ENCODE peak calls at places on chromosomes 16 and 17, in five cellular contexts. One of them, this sample, is unnamed.
A peak's percentile ranks its signal among the peaks of the same experiment; 100 is the strongest.

GRCh38 chr16:84518804-84519341 is 14.4 kb upstream of the MEAK7 start:
- DNase-seq in sigmoid colon: no peak
- DNase-seq in BJ: no peak
- DNase-seq in aorta: peak; percentile 68
- DNase-seq in breast epithelium: peak; percentile 68
- DNase-seq in this sample: no peak

GRCh38 chr16:3065069-3065741 is at the start of gene IL32:
- DNase-seq in sigmoid colon: peak; percentile 90
- DNase-seq in BJ: peak; percentile 9
- DNase-seq in aorta: no peak
- DNase-seq in breast epithelium: no peak
- DNase-seq in this sample: peak; percentile 83

GRCh38 chr17:81294512-81295030 is 536 bp downstream of the SLC38A10 start:
- DNase-seq in sigmoid colon: peak; percentile 78
- DNase-seq in BJ: no peak
- DNase-seq in aorta: no peak
- DNase-seq in breast epithelium: no peak
- DNase-seq in this sample: peak; percentile 88

GRCh38 chr16:85653226-85653917 is 35.4 kb downstream of the GINS2 start:
- DNase-seq in sigmoid colon: no peak
- DNase-seq in BJ: no peak
- DNase-seq in aorta: no peak
- DNase-seq in breast epithelium: no peak
- DNase-seq in this sample: peak; percentile 67

GRCh38 chr16:66845791-66846221 is 1.6 kb downstream of the CA7 start:
- DNase-seq in sigmoid colon: no peak
- DNase-seq in BJ: no peak
- DNase-seq in aorta: no peak
- DNase-seq in breast epithelium: peak; percentile 35
- DNase-seq in this sample: no peak

GRCh38 chr16:4915226-4915761 is 21.7 kb downstream of the PPL start:
- DNase-seq in sigmoid colon: peak; percentile 60
- DNase-seq in BJ: no peak
- DNase-seq in aorta: no peak
- DNase-seq in breast epithelium: no peak
- DNase-seq in this sample: no peak

GRCh38 chr16:3152022-3152272 is 17.1 kb downstream of the ZNF213 start:
- DNase-seq in sigmoid colon: no peak
- DNase-seq in BJ: no peak
- DNase-seq in aorta: peak; percentile 69
- DNase-seq in breast epithelium: no peak
- DNase-seq in this sample: no peak

GRCh38 chr17:34275881-34276280 is 5.9 kb downstream of the CCL7 start:
- DNase-seq in sigmoid colon: no peak
- DNase-seq in BJ: peak; percentile 84
- DNase-seq in aorta: no peak
- DNase-seq in breast epithelium: no peak
- DNase-seq in this sample: no peak

GRCh38 chr16:2468142-2468724 is 2.9 kb upstream of the NTN3 start:
- DNase-seq in sigmoid colon: no peak
- DNase-seq in BJ: no peak
- DNase-seq in aorta: no peak
- DNase-seq in breast epithelium: no peak
- DNase-seq in this sample: no peak

GRCh38 chr17:40345161-40346034 is 19.1 kb downstream of the GJD3 start:
- DNase-seq in sigmoid colon: peak; percentile 85
- DNase-seq in BJ: no peak
- DNase-seq in aorta: peak; percentile 90
- DNase-seq in breast epithelium: no peak
- DNase-seq in this sample: peak; percentile 83

GRCh38 chr17:3798273-3799180 is 2.5 kb downstream of the ITGAE start:
- DNase-seq in sigmoid colon: no peak
- DNase-seq in BJ: no peak
- DNase-seq in aorta: peak; percentile 53
- DNase-seq in breast epithelium: no peak
- DNase-seq in this sample: no peak

GRCh38 chr16:26673011-26673410 is 393.7 kb upstream of the C16orf82 start:
- DNase-seq in sigmoid colon: no peak
- DNase-seq in BJ: no peak
- DNase-seq in aorta: no peak
- DNase-seq in breast epithelium: no peak
- DNase-seq in this sample: no peak

GRCh38 chr17:43952351-43952723 is 1.4 kb downstream of the PYY start:
- DNase-seq in sigmoid colon: no peak
- DNase-seq in BJ: no peak
- DNase-seq in aorta: no peak
- DNase-seq in breast epithelium: no peak
- DNase-seq in this sample: no peak

GRCh38 chr16:54289242-54290051 is 2.9 kb upstream of the IRX3 start:
- DNase-seq in sigmoid colon: no peak
- DNase-seq in BJ: no peak
- DNase-seq in aorta: no peak
- DNase-seq in breast epithelium: no peak
- DNase-seq in this sample: no peak

GRCh38 chr17:79907855-79908254 is 68.6 kb upstream of the CBX4 start:
- DNase-seq in sigmoid colon: no peak
- DNase-seq in BJ: peak; percentile 1
- DNase-seq in aorta: peak; percentile 73
- DNase-seq in breast epithelium: no peak
- DNase-seq in this sample: no peak

GRCh38 chr17:45334231-45334630 is 17.4 kb upstream of the MAP3K14 start:
- DNase-seq in sigmoid colon: peak; percentile 40
- DNase-seq in BJ: no peak
- DNase-seq in aorta: no peak
- DNase-seq in breast epithelium: peak; percentile 9
- DNase-seq in this sample: no peak

GRCh38 chr17:40956401-40957254 is 10.1 kb downstream of the KRT39 start:
- DNase-seq in sigmoid colon: no peak
- DNase-seq in BJ: peak; percentile 93
- DNase-seq in aorta: no peak
- DNase-seq in breast epithelium: no peak
- DNase-seq in this sample: no peak

GRCh38 chr16:88624481-88624880 is 13.9 kb upstream of the IL17C start:
- DNase-seq in sigmoid colon: no peak
- DNase-seq in BJ: no peak
- DNase-seq in aorta: no peak
- DNase-seq in breast epithelium: no peak
- DNase-seq in this sample: no peak

GRCh38 chr16:80175011-80175410 is 365.8 kb upstream of the DYNLRB2 start:
- DNase-seq in sigmoid colon: no peak
- DNase-seq in BJ: no peak
- DNase-seq in aorta: no peak
- DNase-seq in breast epithelium: no peak
- DNase-seq in this sample: no peak

GRCh38 chr16:72818286-72818845 is 229.6 kb downstream of the ZFHX3 start:
- DNase-seq in sigmoid colon: no peak
- DNase-seq in BJ: no peak
- DNase-seq in aorta: no peak
- DNase-seq in breast epithelium: no peak
- DNase-seq in this sample: no peak

GRCh38 chr16:89038221-89038721 is 55.4 kb upstream of the ACSF3 start:
- DNase-seq in sigmoid colon: no peak
- DNase-seq in BJ: no peak
- DNase-seq in aorta: peak; percentile 72
- DNase-seq in breast epithelium: no peak
- DNase-seq in this sample: peak; percentile 66

GRCh38 chr17:63365366-63366237 is 80.5 kb downstream of the CYB561 start:
- DNase-seq in sigmoid colon: no peak
- DNase-seq in BJ: peak; percentile 30
- DNase-seq in aorta: no peak
- DNase-seq in breast epithelium: no peak
- DNase-seq in this sample: no peak

GRCh38 chr17:63446981-63447687 is 1.0 kb upstream of the CYB561 start:
- DNase-seq in sigmoid colon: no peak
- DNase-seq in BJ: no peak
- DNase-seq in aorta: no peak
- DNase-seq in breast epithelium: no peak
- DNase-seq in this sample: no peak

GRCh38 chr17:50966163-50966666 is 100.1 kb upstream of the TOB1 start:
- DNase-seq in sigmoid colon: no peak
- DNase-seq in BJ: no peak
- DNase-seq in aorta: no peak
- DNase-seq in breast epithelium: no peak
- DNase-seq in this sample: no peak

GRCh38 chr16:77759821-77760220 is 28.5 kb upstream of the VAT1L start:
- DNase-seq in sigmoid colon: no peak
- DNase-seq in BJ: no peak
- DNase-seq in aorta: no peak
- DNase-seq in breast epithelium: no peak
- DNase-seq in this sample: no peak

GRCh38 chr16:15808071-15808470 is 48.8 kb downstream of the MYH11 start:
- DNase-seq in sigmoid colon: peak; percentile 68
- DNase-seq in BJ: no peak
- DNase-seq in aorta: peak; percentile 45
- DNase-seq in breast epithelium: no peak
- DNase-seq in this sample: no peak

GRCh38 chr17:48997103-48997826 is at the start of gene IGF2BP1:
- DNase-seq in sigmoid colon: no peak
- DNase-seq in BJ: no peak
- DNase-seq in aorta: no peak
- DNase-seq in breast epithelium: no peak
- DNase-seq in this sample: no peak

GRCh38 chr16:2584742-2585650 is 47.2 kb downstream of the PDPK1 start:
- DNase-seq in sigmoid colon: peak; percentile 78
- DNase-seq in BJ: no peak
- DNase-seq in aorta: peak; percentile 65
- DNase-seq in breast epithelium: peak; percentile 47
- DNase-seq in this sample: peak; percentile 66

GRCh38 chr17:72754513-72754912 is 338.0 kb downstream of the SLC39A11 start:
- DNase-seq in sigmoid colon: no peak
- DNase-seq in BJ: no peak
- DNase-seq in aorta: no peak
- DNase-seq in breast epithelium: no peak
- DNase-seq in this sample: no peak

GRCh38 chr17:35684046-35684802 is 47.2 kb upstream of the RASL10B start:
- DNase-seq in sigmoid colon: no peak
- DNase-seq in BJ: peak; percentile 26
- DNase-seq in aorta: no peak
- DNase-seq in breast epithelium: no peak
- DNase-seq in this sample: no peak

GRCh38 chr17:35679007-35679682 is 52.3 kb upstream of the RASL10B start:
- DNase-seq in sigmoid colon: no peak
- DNase-seq in BJ: no peak
- DNase-seq in aorta: no peak
- DNase-seq in breast epithelium: no peak
- DNase-seq in this sample: no peak

DNA sequence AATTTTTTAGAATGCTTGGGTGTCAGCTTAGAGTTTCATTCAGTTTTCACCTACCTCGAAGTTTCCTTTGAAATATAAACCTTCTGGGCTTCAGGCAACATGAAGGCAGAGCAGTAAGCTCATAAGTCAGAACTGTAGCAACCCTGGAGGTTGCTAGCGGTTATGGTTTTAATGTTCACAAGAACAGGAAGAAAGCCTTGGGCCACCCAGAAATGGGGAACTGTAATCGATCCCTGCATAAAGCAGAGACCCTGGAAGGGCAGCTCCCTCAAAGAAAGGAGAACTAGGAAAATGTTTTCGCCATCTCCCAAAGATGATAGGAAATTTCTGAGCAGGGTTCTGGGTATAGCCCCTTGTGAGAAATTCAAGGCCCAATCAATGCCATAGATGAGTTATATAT is 47.9 kb upstream of the RASL10B start:
- DNase-seq in sigmoid colon: no peak
- DNase-seq in BJ: no peak
- DNase-seq in aorta: no peak
- DNase-seq in breast epithelium: no peak
- DNase-seq in this sample: no peak
- H3K36me3 ChIP-seq in sigmoid colon: peaks cover 15% of the 10 kb centered on the region
- H3K36me3 ChIP-seq in BJ: peaks cover 1% of the 10 kb centered on the region
- H3K36me3 ChIP-seq in aorta: peaks cover 4% of the 10 kb centered on the region
- H3K36me3 ChIP-seq in breast epithelium: no peaks in the 10 kb centered on the region
- H3K36me3 ChIP-seq in this sample: peaks cover 93% of the 10 kb centered on the region

GRCh38 chr17:47189732-47190621 is 882 bp upstream of the CDC27 start:
- DNase-seq in sigmoid colon: no peak
- DNase-seq in BJ: no peak
- DNase-seq in aorta: no peak
- DNase-seq in breast epithelium: no peak
- DNase-seq in this sample: no peak
- H3K4me3 ChIP-seq in sigmoid colon: peak overlapping the region; percentile 78
- H3K4me3 ChIP-seq in BJ: peak overlapping the region; percentile 27
- H3K4me3 ChIP-seq in aorta: peak overlapping the region; percentile 18
- H3K4me3 ChIP-seq in breast epithelium: peak overlapping the region; percentile 80
- H3K4me3 ChIP-seq in this sample: peak overlapping the region; percentile 77

GRCh38 chr17:77740481-77740880 is 218.0 kb upstream of the TNRC6C start:
- DNase-seq in sigmoid colon: no peak
- DNase-seq in BJ: no peak
- DNase-seq in aorta: no peak
- DNase-seq in breast epithelium: no peak
- DNase-seq in this sample: no peak

GRCh38 chr17:77742579-77742978 is 215.9 kb upstream of the TNRC6C start:
- DNase-seq in sigmoid colon: peak; percentile 26
- DNase-seq in BJ: no peak
- DNase-seq in aorta: no peak
- DNase-seq in breast epithelium: no peak
- DNase-seq in this sample: peak; percentile 10

GRCh38 chr17:77738666-77739531 is 219.6 kb upstream of the TNRC6C start:
- DNase-seq in sigmoid colon: peak; percentile 68
- DNase-seq in BJ: no peak
- DNase-seq in aorta: no peak
- DNase-seq in breast epithelium: no peak
- DNase-seq in this sample: no peak

GRCh38 chr17:77744268-77744988 is 214.1 kb upstream of the TNRC6C start:
- DNase-seq in sigmoid colon: peak; percentile 68
- DNase-seq in BJ: no peak
- DNase-seq in aorta: peak; percentile 80
- DNase-seq in breast epithelium: no peak
- DNase-seq in this sample: peak; percentile 15

GRCh38 chr17:77741109-77741508 is 217.4 kb upstream of the TNRC6C start:
- DNase-seq in sigmoid colon: peak; percentile 25
- DNase-seq in BJ: no peak
- DNase-seq in aorta: no peak
- DNase-seq in breast epithelium: no peak
- DNase-seq in this sample: no peak
- H3K36me3 ChIP-seq in sigmoid colon: no peaks in the 10 kb centered on the region
- H3K36me3 ChIP-seq in BJ: no peaks in the 10 kb centered on the region
- H3K36me3 ChIP-seq in aorta: no peaks in the 10 kb centered on the region
- H3K36me3 ChIP-seq in breast epithelium: no peaks in the 10 kb centered on the region
- H3K36me3 ChIP-seq in this sample: no peaks in the 10 kb centered on the region

GRCh38 chr17:78784397-78784751 is 2.3 kb upstream of the CYTH1 start:
- DNase-seq in sigmoid colon: peak; percentile 61
- DNase-seq in BJ: no peak
- DNase-seq in aorta: no peak
- DNase-seq in breast epithelium: peak; percentile 31
- DNase-seq in this sample: no peak
- H3K4me3 ChIP-seq in sigmoid colon: no peak overlapping the region
- H3K4me3 ChIP-seq in BJ: no peak overlapping the region
- H3K4me3 ChIP-seq in aorta: no peak overlapping the region
- H3K4me3 ChIP-seq in breast epithelium: no peak overlapping the region
- H3K4me3 ChIP-seq in this sample: no peak overlapping the region

This sample was measured in left lung.